ENCODE peak calls at places on chromosomes 7 and 10, in six cellular contexts. V, T, F, K, J and A are unnamed samples.

GRCh38 chr7:50276446-50276845 is 28.1 kb upstream of the IKZF1 start:
- DNase-seq in V (no peak), T (no peak), F (no peak), K (no peak), J (no peak), A (no peak)

GRCh38 chr10:79367421-79368189 is 20.3 kb downstream of the PPIF start:
- DNase-seq in V (peak; percentile 82), T (no peak), F (no peak), K (no peak), J (peak; percentile 70), A (no peak)

GRCh38 chr7:4144171-4144701 is 537.9 kb upstream of the FOXK1 start:
- DNase-seq in V (no peak), T (peak; percentile 38), F (no peak), K (no peak), J (no peak), A (no peak)

GRCh38 chr10:122208616-122209430 is 62.3 kb upstream of the BTBD16 start:
- DNase-seq in V (no peak), T (no peak), F (no peak), K (no peak), J (no peak), A (no peak)

GRCh38 chr7:91183408-91183807 is 80.8 kb upstream of the FZD1 start:
- DNase-seq in V (no peak), T (no peak), F (no peak), K (no peak), J (no peak), A (no peak)

GRCh38 chr10:16909271-16909767 is 92.1 kb upstream of the RSU1 start:
- DNase-seq in V (peak; percentile 82), T (no peak), F (no peak), K (no peak), J (peak; percentile 33), A (no peak)

GRCh38 chr10:71333154-71333887 is 14.3 kb downstream of the SLC29A3 start:
- DNase-seq in V (no peak), T (peak; percentile 66), F (no peak), K (no peak), J (no peak), A (no peak)

GRCh38 chr7:292826-293225 is 2.9 kb downstream of the FOXL3 start:
- DNase-seq in V (no peak), T (no peak), F (no peak), K (no peak), J (no peak), A (no peak)

GRCh38 chr7:50778189-50778588 is 4.5 kb downstream of the GRB10 start:
- DNase-seq in V (no peak), T (no peak), F (no peak), K (no peak), J (no peak), A (no peak)

GRCh38 chr10:101050206-101051069 is 11.4 kb upstream of the KAZALD1 start:
- DNase-seq in V (no peak), T (peak; percentile 79), F (peak; percentile 50), K (peak; percentile 86), J (no peak), A (no peak)

GRCh38 chr10:33813871-33814270 is 479.4 kb upstream of the NRP1 start:
- DNase-seq in V (no peak), T (no peak), F (no peak), K (no peak), J (no peak), A (no peak)

GRCh38 chr10:78731675-78732074 is 337.1 kb upstream of the ZMIZ1 start:
- DNase-seq in V (no peak), T (no peak), F (no peak), K (no peak), J (no peak), A (no peak)

GRCh38 chr7:13949939-13950338 is 39.5 kb downstream of the ETV1 start:
- DNase-seq in V (no peak), T (no peak), F (no peak), K (no peak), J (no peak), A (no peak)

GRCh38 chr7:128727239-128727638 is 11.9 kb upstream of the CALU start:
- DNase-seq in V (no peak), T (no peak), F (no peak), K (no peak), J (no peak), A (no peak)

GRCh38 chr7:95596183-95597135 is at the start of gene PDK4:
- DNase-seq in V (peak; percentile 19), T (peak; percentile 96), F (peak; percentile 81), K (peak; percentile 67), J (peak; percentile 40), A (peak; percentile 47)

GRCh38 chr10:6163364-6164270 is 39.1 kb upstream of the PFKFB3 start:
- DNase-seq in V (peak; percentile 66), T (peak; percentile 93), F (peak; percentile 89), K (peak; percentile 84), J (peak; percentile 84), A (peak; percentile 90)

GRCh38 chr7:29063872-29064271 is 82.5 kb downstream of the CPVL start:
- DNase-seq in V (no peak), T (no peak), F (no peak), K (no peak), J (no peak), A (no peak)

GRCh38 chr7:148575640-148576411 is 14.7 kb upstream of the C7orf33 start:
- DNase-seq in V (peak; percentile 15), T (peak; percentile 80), F (peak; percentile 58), K (peak; percentile 69), J (peak; percentile 41), A (peak; percentile 61)

GRCh38 chr7:50595538-50596102 is 30.4 kb upstream of the DDC start:
- DNase-seq in V (peak; percentile 36), T (no peak), F (peak; percentile 78), K (peak; percentile 66), J (peak; percentile 34), A (peak; percentile 53)

GRCh38 chr7:148676291-148676690 is 22.4 kb upstream of the CUL1 start:
- DNase-seq in V (no peak), T (no peak), F (no peak), K (no peak), J (no peak), A (no peak)

GRCh38 chr7:88132725-88133124 is 87.1 kb downstream of the SRI start:
- DNase-seq in V (no peak), T (no peak), F (no peak), K (no peak), J (no peak), A (no peak)

GRCh38 chr7:155734445-155734809 is 77.8 kb downstream of the SHH start:
- DNase-seq in V (peak; percentile 43), T (no peak), F (no peak), K (no peak), J (no peak), A (no peak)

GRCh38 chr7:155731871-155732270 is 80.4 kb downstream of the SHH start:
- DNase-seq in V (no peak), T (no peak), F (no peak), K (no peak), J (no peak), A (no peak)

GRCh38 chr7:155735442-155736118 is 76.7 kb downstream of the SHH start:
- DNase-seq in V (no peak), T (no peak), F (no peak), K (no peak), J (no peak), A (no peak)

GRCh38 chr7:155732275-155732674 is 80.0 kb downstream of the SHH start:
- DNase-seq in V (no peak), T (no peak), F (no peak), K (no peak), J (no peak), A (no peak)

GRCh38 chr7:155733582-155734444 is 78.5 kb downstream of the SHH start:
- DNase-seq in V (no peak), T (no peak), F (no peak), K (no peak), J (no peak), A (no peak)
- H3K4me1 ChIP-seq in V (peaks cover 3% of the 10 kb centered on the region), T (peaks cover 15% of the 10 kb centered on the region), F (peaks cover 25% of the 10 kb centered on the region), K (no peaks in the 10 kb centered on the region), J (no peaks in the 10 kb centered on the region), A (no peaks in the 10 kb centered on the region)

DNA sequence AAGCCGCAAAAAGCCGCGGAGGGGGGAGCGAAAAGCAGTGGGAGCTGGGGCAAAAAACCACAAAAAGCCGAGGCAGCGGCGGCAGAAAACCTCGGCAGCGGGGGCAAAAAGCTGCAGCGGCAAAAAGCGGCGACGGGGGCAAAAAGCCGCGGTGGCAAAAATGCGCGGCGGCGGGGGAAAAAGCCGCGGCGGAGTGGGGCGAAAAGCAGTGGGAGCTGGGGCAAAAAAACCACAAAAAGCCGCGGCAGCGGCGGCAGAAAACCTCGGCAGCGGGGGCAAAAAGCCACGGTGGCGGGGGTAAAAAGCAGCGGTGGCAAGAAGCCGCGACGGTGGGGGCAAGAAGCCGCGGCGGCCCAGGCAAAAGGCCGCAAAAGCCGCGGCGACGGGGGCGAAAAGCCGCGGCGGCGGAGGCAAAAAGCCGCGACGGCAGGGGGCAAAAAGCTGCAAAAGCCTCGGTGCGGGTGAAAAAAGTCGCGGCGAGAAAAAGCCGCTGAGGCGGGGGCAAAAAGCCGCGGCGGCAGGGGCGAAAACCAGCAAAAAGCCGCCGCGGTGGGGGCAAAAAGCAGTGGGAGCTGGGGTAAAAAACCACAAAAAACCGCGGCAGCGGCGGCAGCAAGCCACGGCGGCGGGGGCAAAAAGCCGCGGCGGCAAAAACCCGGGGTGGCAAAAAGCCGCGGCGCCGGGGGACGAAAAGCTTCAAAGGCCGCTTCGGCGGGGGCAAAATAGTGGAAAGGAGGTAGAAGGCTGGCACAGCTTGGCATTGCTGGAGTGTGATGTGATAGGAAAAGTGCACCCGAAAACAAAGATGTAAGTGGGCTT is 135.9 kb downstream of the ZNF92 start:
- DNase-seq in V (no peak), T (no peak), F (no peak), K (peak; percentile 65), J (no peak), A (no peak)
- H3K4me3 ChIP-seq in V (peak overlapping the region; percentile 5), T (peak overlapping the region; percentile 41), F (peak overlapping the region; percentile 49), K (peak overlapping the region; percentile 49), J (peak overlapping the region; percentile 18), A (no peak overlapping the region)

GRCh38 chr10:133515471-133515870 is 11.7 kb upstream of the CYP2E1 start:
- DNase-seq in V (no peak), T (no peak), F (no peak), K (no peak), J (no peak), A (no peak)

GRCh38 chr10:133516072-133516471 is 11.1 kb upstream of the CYP2E1 start:
- DNase-seq in V (no peak), T (no peak), F (no peak), K (no peak), J (peak; percentile 8), A (no peak)

GRCh38 chr10:133509700-133510099 is 17.5 kb upstream of the CYP2E1 start:
- DNase-seq in V (no peak), T (no peak), F (no peak), K (no peak), J (no peak), A (no peak)

GRCh38 chr10:133511408-133511807 is 15.8 kb upstream of the CYP2E1 start:
- DNase-seq in V (no peak), T (no peak), F (no peak), K (no peak), J (no peak), A (no peak)

GRCh38 chr10:133511907-133512528 is 15.1 kb upstream of the CYP2E1 start:
- DNase-seq in V (no peak), T (no peak), F (no peak), K (no peak), J (no peak), A (no peak)
- H3K9me3 ChIP-seq in V (no peaks in the 10 kb centered on the region), T (peaks cover 4% of the 10 kb centered on the region), F (peaks cover 6% of the 10 kb centered on the region), K (peaks cover 15% of the 10 kb centered on the region), J (no peaks in the 10 kb centered on the region), A (peaks cover 5% of the 10 kb centered on the region)

DNA sequence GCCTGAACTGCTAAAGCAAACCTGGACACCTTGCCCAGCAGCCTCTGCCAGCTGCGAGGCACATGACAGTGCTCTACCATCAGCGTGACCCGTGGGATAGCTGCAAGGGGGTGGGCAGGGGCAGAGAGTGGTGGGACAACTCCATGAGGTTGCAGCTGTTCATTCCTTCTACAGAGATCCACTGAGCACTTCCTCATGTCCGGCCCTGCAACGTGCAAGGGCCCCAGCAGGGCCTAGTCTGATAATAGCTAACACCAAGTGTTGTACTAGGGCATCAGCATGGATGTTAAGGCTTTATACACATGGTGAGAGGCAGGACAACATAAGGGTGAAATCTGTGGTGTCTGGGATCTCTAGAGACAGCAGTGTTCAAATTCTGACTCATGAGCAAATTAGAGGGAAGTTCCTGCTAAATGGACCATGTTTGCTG is 14.3 kb downstream of the NOD1 start:
- DNase-seq in V (peak; percentile 48), T (no peak), F (no peak), K (no peak), J (no peak), A (no peak)
- H3K4me1 ChIP-seq in V (peaks cover 18% of the 10 kb centered on the region), T (peaks cover 89% of the 10 kb centered on the region), F (peaks cover 62% of the 10 kb centered on the region), K (peaks cover 7% of the 10 kb centered on the region), J (peaks cover 30% of the 10 kb centered on the region), A (peaks cover 17% of the 10 kb centered on the region)